ENCODE peak calls at places on chromosomes 7 and 10, in nine cellular contexts. U, I, D, P, R, O, H, K and Q are unnamed samples.

GRCh38 chr7:69880848-69881247 is 282.6 kb downstream of the AUTS2 start:
- DNase-seq in H (no peak), K (no peak), I (no peak), P (no peak), R (no peak), O (no peak), D (no peak), U (no peak), Q (peak; percentile 61)

GRCh38 chr10:116753759-116754158 is 11.4 kb upstream of the HSPA12A start:
- DNase-seq in U (no peak), K (no peak), I (no peak), R (no peak), O (no peak), D (no peak), P (no peak), H (peak; percentile 70), Q (no peak)

GRCh38 chr10:43041422-43042342 is 35.2 kb upstream of the RET start:
- DNase-seq in D (no peak), H (no peak), U (no peak), K (no peak), R (no peak), O (no peak), I (no peak), P (no peak), Q (no peak)

GRCh38 chr7:141674702-141675101 is 27.3 kb downstream of the DENND11 start:
- DNase-seq in H (peak; percentile 27), K (no peak), U (no peak), I (no peak), P (no peak), R (no peak), D (no peak), O (peak; percentile 6), Q (no peak)

GRCh38 chr7:54839538-54840213 is 80.7 kb upstream of the SEC61G start:
- DNase-seq in U (peak; percentile 37), O (peak; percentile 37), D (no peak), H (peak; percentile 57), I (no peak), K (peak; percentile 30), P (no peak), R (peak; percentile 22), Q (no peak)

GRCh38 chr7:82818091-82818620 is 344.5 kb downstream of the PCLO start:
- DNase-seq in D (no peak), I (no peak), R (no peak), H (no peak), P (no peak), K (no peak), U (no peak), O (no peak), Q (peak; percentile 48)

GRCh38 chr10:112229901-112230300 is 46.3 kb upstream of the GPAM start:
- DNase-seq in O (no peak), R (no peak), I (no peak), D (no peak), K (no peak), H (no peak), U (no peak), P (no peak), Q (no peak)

GRCh38 chr7:148882668-148883232 is 1.3 kb downstream of the EZH2 start:
- DNase-seq in P (no peak), R (no peak), H (peak; percentile 3), U (no peak), O (peak; percentile 26), D (no peak), I (no peak), K (no peak), Q (no peak)

GRCh38 chr7:29896685-29897411 is 90.5 kb downstream of the WIPF3 start:
- DNase-seq in I (no peak), H (no peak), O (no peak), P (no peak), U (no peak), K (no peak), R (no peak), D (no peak), Q (no peak)

GRCh38 chr10:78408671-78409472 is 375.2 kb downstream of the RPS24 start:
- DNase-seq in K (peak; percentile 70), R (no peak), P (no peak), H (peak; percentile 74), D (no peak), O (peak; percentile 43), I (no peak), U (peak; percentile 66), Q (peak; percentile 67)
- TF ChIP-seq CTCF in K (no peak), R (no peak), P (no peak), H (no peak), D (no peak), O (no peak), I (no peak), U (no peak), Q (peak; percentile 30)

GRCh38 chr7:51317582-51317910 is 937 bp upstream of the COBL start:
- DNase-seq in R (no peak), K (no peak), O (no peak), U (no peak), I (no peak), H (no peak), P (no peak), D (no peak), Q (no peak)
- H3K4me3 ChIP-seq in R (no peak overlapping the region), K (no peak overlapping the region), O (no peak overlapping the region), U (no peak overlapping the region), I (no peak overlapping the region), H (peak overlapping the region; percentile 65), P (no peak overlapping the region), D (no peak overlapping the region), Q (no peak overlapping the region)

DNA sequence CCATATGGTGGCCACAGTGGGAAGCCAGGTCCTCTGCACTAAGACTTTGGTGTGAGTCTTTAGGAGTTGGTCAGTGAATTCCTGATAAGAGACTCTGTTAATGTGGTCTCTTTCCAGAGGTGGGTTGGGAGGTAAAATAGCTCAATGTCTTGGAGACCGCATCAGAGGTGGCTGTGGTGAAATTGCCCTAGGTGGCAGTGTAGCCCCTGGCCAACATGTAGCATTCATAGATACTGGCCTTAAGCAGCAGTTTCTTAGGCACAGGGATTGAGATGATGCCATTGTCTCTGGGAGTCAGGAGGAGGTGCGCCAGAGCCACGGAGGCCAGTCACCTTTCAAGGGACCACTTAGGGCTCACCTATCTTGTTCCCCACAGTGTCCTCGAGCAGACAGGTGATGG is 202.8 kb downstream of the CREB5 start:
- DNase-seq in P (no peak), H (no peak), U (no peak), R (no peak), D (no peak), K (no peak), O (no peak), I (no peak), Q (no peak)
- TF ChIP-seq CTCF in P (no peak), H (no peak), U (no peak), R (peak; percentile 12), D (peak; percentile 3), K (no peak), O (peak; percentile 37), I (no peak), Q (peak; percentile 37)

GRCh38 chr10:101228682-101229274 is 485 bp downstream of the LBX1 start:
- DNase-seq in P (no peak), I (no peak), O (no peak), H (no peak), R (no peak), U (no peak), D (no peak), K (no peak), Q (no peak)
- H3K4me3 ChIP-seq in P (no peak overlapping the region), I (no peak overlapping the region), O (no peak overlapping the region), H (peak overlapping the region; percentile 12), R (no peak overlapping the region), U (no peak overlapping the region), D (no peak overlapping the region), K (no peak overlapping the region), Q (no peak overlapping the region)

GRCh38 chr7:87456247-87456646 is 19.2 kb downstream of the ABCB4 start:
- DNase-seq in O (no peak), R (no peak), U (no peak), H (no peak), K (no peak), P (no peak), I (no peak), D (no peak), Q (no peak)

GRCh38 chr7:87450706-87451105 is 24.8 kb downstream of the ABCB4 start:
- DNase-seq in P (no peak), H (no peak), D (no peak), I (no peak), K (no peak), R (no peak), O (no peak), U (no peak), Q (no peak)

GRCh38 chr7:87448427-87448826 is 27.1 kb downstream of the ABCB4 start:
- DNase-seq in R (no peak), H (no peak), D (no peak), U (no peak), O (no peak), P (no peak), K (no peak), I (no peak), Q (no peak)

GRCh38 chr7:87451187-87451586 is 24.3 kb downstream of the ABCB4 start:
- DNase-seq in H (no peak), U (no peak), R (no peak), K (no peak), P (no peak), I (no peak), D (no peak), O (no peak), Q (no peak)

DNA sequence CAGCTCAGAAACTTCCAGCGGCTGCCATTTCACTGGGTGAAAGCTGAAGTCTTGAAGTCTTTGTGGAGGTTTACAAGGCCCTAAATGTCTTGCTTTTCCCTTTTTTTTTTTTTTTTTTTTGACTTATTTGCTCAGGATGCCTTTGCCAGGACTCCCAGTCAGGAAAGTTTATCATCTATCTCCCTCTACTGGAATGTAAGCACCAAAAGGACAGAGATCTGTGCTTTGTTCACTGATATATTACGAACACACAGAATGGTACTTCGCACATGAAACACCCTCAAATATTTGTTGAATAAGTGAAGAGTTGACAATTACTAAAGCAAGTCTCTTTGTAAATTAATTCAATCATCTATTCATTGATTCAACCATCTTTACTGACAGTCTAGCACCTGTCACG is 23.2 kb downstream of the ABCB4 start:
- DNase-seq in P (no peak), U (no peak), I (no peak), K (no peak), O (no peak), H (no peak), R (no peak), D (no peak), Q (no peak)
- TF ChIP-seq CTCF in P (no peak), U (no peak), I (no peak), K (peak; percentile 13), O (no peak), H (no peak), R (no peak), D (no peak), Q (peak; percentile 16)

DNA sequence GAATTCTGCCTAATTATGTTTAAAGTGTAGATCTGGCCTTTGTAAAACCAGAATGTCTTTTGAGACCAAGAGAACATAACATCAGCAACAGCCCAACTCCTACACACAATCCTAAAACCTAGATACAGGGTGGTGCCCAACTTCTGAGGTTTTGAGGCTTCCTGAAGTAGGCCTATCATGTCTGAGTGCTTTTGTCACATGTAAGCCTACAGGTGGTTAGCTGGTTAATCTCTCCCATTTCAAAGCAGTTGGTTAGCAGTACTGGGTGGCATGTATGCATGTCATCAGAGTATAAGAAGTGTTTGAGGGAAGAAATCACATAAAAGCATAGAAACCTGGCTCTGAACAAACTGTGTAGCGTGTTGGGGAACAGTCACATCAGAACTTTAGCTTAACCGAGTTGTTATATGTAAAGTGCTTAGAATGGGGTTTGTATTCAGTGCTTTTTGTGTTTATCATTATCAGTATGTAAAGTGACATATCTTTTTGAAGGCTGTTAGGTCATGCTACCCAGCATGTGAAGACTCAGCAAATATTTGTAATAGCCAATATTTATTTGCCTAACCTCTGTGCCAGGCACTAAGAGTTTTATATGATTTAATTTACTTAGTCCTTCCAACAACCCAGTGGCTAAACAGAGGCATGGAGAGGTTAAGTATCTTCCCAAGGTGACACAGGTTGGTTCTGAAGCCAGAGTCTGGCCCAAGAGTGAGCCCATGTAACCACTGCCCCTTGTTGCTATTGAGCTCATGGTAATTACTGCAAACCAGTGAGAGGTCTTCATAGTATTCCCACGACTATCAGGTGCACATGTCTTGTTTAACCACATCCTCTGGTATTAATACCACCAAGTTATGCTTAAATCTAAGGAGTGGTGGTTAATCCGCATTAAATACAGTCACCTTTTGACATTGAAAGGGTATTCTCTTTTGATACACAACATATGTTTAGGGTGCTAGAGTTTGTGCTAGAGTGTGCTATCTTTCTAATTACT is 2.6 kb downstream of the ADD3 start:
- DNase-seq in U (no peak), P (no peak), K (no peak), H (no peak), O (no peak), R (peak; percentile 66), D (no peak), I (peak; percentile 46), Q (no peak)
- H3K4me3 ChIP-seq in U (no peak overlapping the region), P (peak overlapping the region; percentile 34), K (no peak overlapping the region), H (peak overlapping the region; percentile 60), O (no peak overlapping the region), R (peak overlapping the region; percentile 73), D (no peak overlapping the region), I (no peak overlapping the region), Q (no peak overlapping the region)